ENCODE peak calls at places on chromosomes 16 and 17, in six cellular contexts. N is SK-MEL-5; S is hepatic stellate cell; U is NK-92 treated with Interleukin-12 subunit alpha and Interleukin-12 subunit beta, amount 100 ng/mL, for 24 hours; R is CD8-positive, alpha-beta T cell; I is transverse colon. Z is an unnamed sample.

GRCh38 chr16:66131156-66131807 is 235.2 kb upstream of the CDH5 start:
- DNase-seq in I (no peak), N (no peak), S (no peak), U (no peak), R (no peak), Z (peak; percentile 55)

GRCh38 chr16:1997591-1998359 is 8.0 kb downstream of the SYNGR3 start:
- DNase-seq in U (no peak), R (no peak), N (no peak), S (no peak), I (no peak), Z (peak; percentile 47)

GRCh38 chr17:68403122-68403521 is 54.2 kb downstream of the WIPI1 start:
- DNase-seq in N (no peak), S (no peak), R (no peak), U (no peak), I (no peak), Z (no peak)

GRCh38 chr17:20242271-20242670 is 225.1 kb downstream of the LGALS9B start:
- DNase-seq in U (no peak), N (no peak), I (no peak), S (no peak), R (no peak), Z (no peak)

GRCh38 chr17:61378658-61379456 is 20.8 kb upstream of the TBX2 start:
- DNase-seq in N (no peak), R (no peak), I (no peak), S (no peak), U (no peak), Z (no peak)

GRCh38 chr16:83813818-83814653 is 6.3 kb downstream of the HSBP1 start:
- DNase-seq in U (no peak), R (no peak), I (peak; percentile 52), S (no peak), N (no peak), Z (peak; percentile 61)

GRCh38 chr17:71409712-71410111 is 711.1 kb upstream of the SOX9 start:
- DNase-seq in I (no peak), U (no peak), R (no peak), S (peak; percentile 41), N (no peak), Z (no peak)

GRCh38 chr17:50192116-50192872 is 9.1 kb downstream of the COL1A1 start:
- DNase-seq in U (no peak), R (no peak), I (no peak), N (no peak), S (no peak), Z (peak; percentile 68)

GRCh38 chr16:10256855-10257641 is 74.8 kb upstream of the GRIN2A start:
- DNase-seq in I (peak; percentile 26), U (peak; percentile 8), S (peak; percentile 54), N (peak; percentile 42), R (peak; percentile 30), Z (peak; percentile 7)